ENCODE peak calls at places on chromosomes 1 and 21, in four cellular contexts. R, E, A and L are unnamed samples.
A peak's percentile ranks its signal among the peaks of the same experiment; 100 is the strongest.

GRCh38 chr1:232143315-232143886 is 486.5 kb downstream of the SIPA1L2 start:
- DNase-seq in R (no peak), E (peak; percentile 22), A (no peak), L (no peak)

GRCh38 chr1:155957411-155957915 is 16.0 kb downstream of the RXFP4 start:
- DNase-seq in R (no peak), E (no peak), A (no peak), L (no peak)

GRCh38 chr21:35316933-35317332 is 267.8 kb upstream of the RUNX1 start:
- DNase-seq in R (no peak), E (peak; percentile 87), A (no peak), L (no peak)

GRCh38 chr1:57190898-57191297 is 225.1 kb upstream of the C8B start:
- DNase-seq in R (no peak), E (no peak), A (no peak), L (no peak)

GRCh38 chr1:97385536-97385935 is 535.3 kb downstream of the DPYD start:
- DNase-seq in R (no peak), E (peak; percentile 65), A (no peak), L (no peak)

GRCh38 chr21:42493109-42494060 is 2.6 kb downstream of the RSPH1 start:
- DNase-seq in R (no peak), E (no peak), A (no peak), L (no peak)

GRCh38 chr1:56967900-56968832 is 2.4 kb upstream of the C8B start:
- DNase-seq in R (peak; percentile 51), E (no peak), A (peak; percentile 39), L (no peak)

GRCh38 chr1:167344112-167344511 is 123.4 kb downstream of the POU2F1 start:
- DNase-seq in R (no peak), E (peak; percentile 92), A (no peak), L (no peak)

GRCh38 chr1:241627453-241628329 is 12.5 kb downstream of the CHML start:
- DNase-seq in R (no peak), E (peak; percentile 81), A (no peak), L (no peak)

GRCh38 chr21:45983981-45984551 is 2.5 kb downstream of the COL6A1 start:
- DNase-seq in R (peak; percentile 49), E (no peak), A (no peak), L (no peak)

DNA sequence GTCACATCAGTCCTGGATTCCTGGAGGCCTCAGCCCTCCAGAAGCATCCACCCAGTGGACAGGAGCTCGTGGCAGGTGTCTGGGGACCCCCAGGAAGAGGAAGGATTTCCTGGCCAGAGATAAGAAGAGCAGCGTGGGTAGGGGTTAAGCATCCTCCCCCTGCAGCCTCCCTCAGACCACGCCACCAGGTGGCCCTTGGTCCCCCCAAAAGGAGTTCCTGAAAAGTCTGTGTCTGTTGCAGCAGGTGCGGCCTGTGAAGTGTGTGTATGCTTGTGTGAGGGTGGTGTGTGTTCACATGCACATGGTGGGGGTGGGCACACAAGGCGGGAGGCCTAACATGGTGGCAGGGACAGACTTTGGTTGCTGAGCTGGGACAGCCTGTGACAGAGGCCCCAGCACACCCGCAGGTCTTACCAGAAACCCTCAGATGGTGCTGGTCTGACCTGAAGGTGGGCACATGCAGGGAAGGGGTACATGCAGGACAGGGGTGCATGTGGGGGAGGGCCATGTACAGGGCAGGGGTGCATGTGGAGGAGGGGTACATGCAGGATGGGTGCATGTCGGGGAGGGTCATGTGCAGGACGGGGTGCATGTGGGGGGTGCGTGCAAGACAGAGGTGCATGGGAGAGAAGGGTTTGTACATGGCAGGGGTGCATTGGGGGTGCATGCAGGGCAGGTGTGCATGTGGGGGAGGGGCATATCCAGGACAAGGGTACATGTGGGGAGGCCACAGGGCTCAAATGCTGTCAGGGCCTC is 18.2 kb upstream of the RUNX3 start:
- DNase-seq in R (no peak), E (no peak), A (no peak), L (no peak)
- H3K4me1 ChIP-seq in R (no peaks in the 10 kb centered on the region), E (no peaks in the 10 kb centered on the region), A (peaks cover 29% of the 10 kb centered on the region), L (no peaks in the 10 kb centered on the region)

GRCh38 chr1:107782192-107782845 is 182.7 kb downstream of the VAV3 start:
- DNase-seq in R (no peak), E (peak; percentile 32), A (peak; percentile 35), L (peak; percentile 57)

GRCh38 chr1:107786214-107786842 is 178.7 kb downstream of the VAV3 start:
- DNase-seq in R (no peak), E (no peak), A (no peak), L (no peak)

GRCh38 chr1:107787299-107787698 is 177.7 kb downstream of the VAV3 start:
- DNase-seq in R (no peak), E (no peak), A (no peak), L (no peak)

GRCh38 chr1:107788189-107788588 is 176.8 kb downstream of the VAV3 start:
- DNase-seq in R (no peak), E (no peak), A (no peak), L (no peak)

DNA sequence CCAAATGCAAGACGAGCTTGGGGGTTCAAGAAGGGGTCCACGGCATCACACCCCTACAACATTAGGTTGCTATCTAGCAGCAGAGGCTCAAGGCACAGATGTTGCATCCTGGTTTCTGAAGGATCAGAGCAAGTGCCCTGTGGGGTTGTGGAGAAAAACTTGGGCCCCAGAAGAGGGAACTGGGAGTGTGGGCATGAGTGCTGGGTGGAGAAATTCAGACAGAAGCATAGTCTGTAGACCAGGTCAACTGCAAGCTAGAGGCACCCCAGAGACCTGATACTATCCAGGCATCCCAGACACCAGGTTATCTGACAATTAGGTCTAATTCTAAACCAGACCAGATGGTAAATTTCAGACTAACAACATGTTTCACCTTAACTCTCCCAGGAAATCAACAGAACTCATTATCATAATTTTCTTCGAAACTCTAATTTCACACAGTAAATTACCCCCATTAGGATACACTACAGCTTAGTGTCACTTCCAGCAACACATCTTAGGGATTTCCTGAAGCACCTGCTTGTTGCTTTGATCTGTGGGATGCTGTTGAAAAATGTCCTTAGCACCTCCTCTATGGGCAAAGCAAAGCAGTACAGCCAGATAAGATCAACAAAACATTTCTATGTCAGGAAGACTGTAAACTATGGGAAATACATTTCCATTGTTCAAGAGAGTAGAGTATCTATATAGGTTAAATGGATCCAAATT is 179.3 kb downstream of the VAV3 start:
- DNase-seq in R (no peak), E (no peak), A (no peak), L (no peak)
- H3K4me1 ChIP-seq in R (peaks cover 36% of the 10 kb centered on the region), E (no peaks in the 10 kb centered on the region), A (no peaks in the 10 kb centered on the region), L (peaks cover 7% of the 10 kb centered on the region)

GRCh38 chr1:38721816-38722215 is 137.8 kb downstream of the RRAGC start:
- DNase-seq in R (no peak), E (no peak), A (no peak), L (no peak)

GRCh38 chr1:38728176-38728908 is 131.2 kb downstream of the RRAGC start:
- DNase-seq in R (no peak), E (peak; percentile 93), A (no peak), L (no peak)

GRCh38 chr1:38724160-38725131 is 135.1 kb downstream of the RRAGC start:
- DNase-seq in R (no peak), E (no peak), A (no peak), L (no peak)

GRCh38 chr1:38730511-38731397 is 128.8 kb downstream of the RRAGC start:
- DNase-seq in R (no peak), E (peak; percentile 53), A (no peak), L (peak; percentile 28)

DNA sequence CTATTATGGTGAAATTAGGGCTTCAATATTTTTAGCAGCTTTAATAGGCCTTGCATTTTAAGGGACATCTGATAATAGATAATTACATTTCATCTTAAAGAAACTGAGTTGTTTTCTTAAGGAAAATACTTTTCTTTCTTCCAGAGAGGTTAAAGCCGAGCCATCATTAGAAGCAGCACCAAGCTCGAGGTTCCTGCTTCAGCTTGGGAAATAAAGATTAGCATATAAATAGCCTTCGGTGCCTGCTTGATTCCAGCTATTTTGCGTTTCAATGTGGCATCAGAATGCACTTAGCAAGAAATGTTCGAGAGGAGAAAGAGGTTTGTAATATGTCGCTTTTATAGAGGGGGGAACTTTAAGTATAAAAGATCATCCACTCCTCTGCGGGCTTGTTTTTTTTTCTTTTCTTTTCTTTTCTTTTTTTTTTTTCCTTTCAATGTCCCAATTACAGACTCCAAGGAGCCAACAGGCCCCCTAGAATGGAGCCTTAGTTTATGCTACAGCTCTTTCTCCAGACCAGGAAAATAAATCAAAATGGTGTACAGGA is 131.9 kb downstream of the RRAGC start:
- DNase-seq in R (no peak), E (no peak), A (peak; percentile 87), L (no peak)
- H3K4me1 ChIP-seq in R (peaks cover 9% of the 10 kb centered on the region), E (no peaks in the 10 kb centered on the region), A (peaks cover 14% of the 10 kb centered on the region), L (peaks cover 13% of the 10 kb centered on the region)

GRCh38 chr1:116165572-116165971 is 54.4 kb downstream of the MAB21L3 start:
- DNase-seq in R (no peak), E (no peak), A (no peak), L (no peak)
- H3K4me1 ChIP-seq in R (peaks cover 40% of the 10 kb centered on the region), E (no peaks in the 10 kb centered on the region), A (peaks cover 17% of the 10 kb centered on the region), L (no peaks in the 10 kb centered on the region)

DNA sequence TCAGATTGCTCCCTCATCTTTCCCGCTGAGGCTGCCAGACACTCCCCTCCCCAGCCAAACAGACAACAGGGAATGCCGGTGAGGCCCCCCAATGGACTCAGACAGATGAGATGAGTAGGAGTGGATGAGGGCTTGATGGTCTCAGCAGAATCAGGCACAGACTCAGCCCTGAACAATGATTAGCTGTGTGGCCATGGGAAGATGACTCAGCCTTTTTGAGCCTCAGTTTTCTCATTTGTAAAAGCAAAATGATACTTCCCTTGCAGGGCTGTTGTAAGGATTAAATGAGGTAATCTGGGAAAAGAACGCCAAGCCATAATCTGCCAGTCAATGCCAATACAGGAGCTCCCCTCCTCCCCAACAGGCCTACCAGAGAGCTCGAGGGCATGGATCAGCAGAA is 12.4 kb downstream of the C1orf198 start:
- DNase-seq in R (no peak), E (peak; percentile 78), A (no peak), L (no peak)
- H3K4me1 ChIP-seq in R (peaks cover 52% of the 10 kb centered on the region), E (peaks cover 25% of the 10 kb centered on the region), A (peaks cover 7% of the 10 kb centered on the region), L (peaks cover 2% of the 10 kb centered on the region)

GRCh38 chr1:43547538-43548072 is 16.9 kb downstream of the PTPRF start:
- DNase-seq in R (no peak), E (no peak), A (no peak), L (no peak)
- H3K4me1 ChIP-seq in R (peaks cover 77% of the 10 kb centered on the region), E (peaks cover 2% of the 10 kb centered on the region), A (peaks cover 73% of the 10 kb centered on the region), L (peaks cover 67% of the 10 kb centered on the region)